ENCODE peak calls at places on chromosomes 6 and 20, in nine cellular contexts. D is AG04449, O is GM13976, L is AG09309, K is tibial artery, V is upper lobe of right lung, C is ovary, U is OCI-LY7, B is B cell. A is an unnamed sample.

GRCh38 chr6:139577124-139577800 is 202.8 kb upstream of the CITED2 start:
- DNase-seq in D (no peak), O (no peak), L (no peak), K (no peak), V (no peak), C (peak), U (no peak), B (no peak), A (no peak)

GRCh38 chr6:121247386-121247785 is 86.9 kb downstream of the TBC1D32 start:
- DNase-seq in D (no peak), O (no peak), L (no peak), K (no peak), V (no peak), C (no peak), U (no peak), B (no peak), A (no peak)

GRCh38 chr6:136764522-136764993 is 27.7 kb downstream of the MAP3K5 start:
- DNase-seq in D (no peak), O (peak), L (no peak), K (no peak), V (no peak), C (no peak), U (peak), B (peak), A (no peak)

GRCh38 chr20:17518339-17519052 is 12.7 kb downstream of the BFSP1 start:
- DNase-seq in D (no peak), O (no peak), L (no peak), K (no peak), V (no peak), C (peak), U (peak), B (no peak), A (no peak)

GRCh38 chr6:51090343-51090742 is 271.7 kb downstream of the TFAP2B start:
- DNase-seq in D (no peak), O (no peak), L (no peak), K (no peak), V (no peak), C (no peak), U (no peak), B (no peak), A (no peak)

GRCh38 chr6:101069191-101069795 is 188.2 kb upstream of the ASCC3 start:
- DNase-seq in D (no peak), O (no peak), L (no peak), K (no peak), V (no peak), C (no peak), U (no peak), B (no peak), A (no peak)

GRCh38 chr6:38027685-38028373 is 208.3 kb downstream of the ZFAND3 start:
- DNase-seq in D (no peak), O (no peak), L (no peak), K (no peak), V (no peak), C (no peak), U (no peak), B (no peak), A (no peak)

GRCh38 chr6:152669894-152670293 is 27.8 kb upstream of the MYCT1 start:
- DNase-seq in D (no peak), O (peak), L (no peak), K (no peak), V (no peak), C (no peak), U (peak), B (no peak), A (no peak)

GRCh38 chr6:42313941-42314570 is 96.4 kb upstream of the MRPS10 start:
- DNase-seq in D (no peak), O (no peak), L (no peak), K (no peak), V (no peak), C (peak), U (no peak), B (no peak), A (no peak)

GRCh38 chr20:10978713-10979112 is 304.9 kb upstream of the JAG1 start:
- DNase-seq in D (no peak), O (no peak), L (no peak), K (no peak), V (no peak), C (no peak), U (no peak), B (no peak), A (peak)

GRCh38 chr6:106159531-106159940 is 73.4 kb downstream of the PRDM1 start:
- DNase-seq in D (peak), O (no peak), L (peak), K (no peak), V (no peak), C (no peak), U (no peak), B (no peak), A (no peak)

GRCh38 chr6:12047304-12047703 is 35.2 kb downstream of the HIVEP1 start:
- DNase-seq in D (no peak), O (peak), L (no peak), K (no peak), V (peak), C (no peak), U (peak), B (no peak), A (no peak)

GRCh38 chr6:167119680-167120556 is 3.0 kb upstream of the CCR6 start:
- DNase-seq in D (no peak), O (no peak), L (no peak), K (no peak), V (no peak), C (no peak), U (peak), B (no peak), A (no peak)

GRCh38 chr6:26331809-26332226 is 33.2 kb upstream of the BTN3A2 start:
- DNase-seq in D (no peak), O (no peak), L (no peak), K (no peak), V (no peak), C (no peak), U (peak), B (no peak), A (no peak)

GRCh38 chr6:81751388-81752083 is 945 bp downstream of the TENT5A start:
- DNase-seq in D (no peak), O (peak), L (no peak), K (peak), V (peak), C (peak), U (no peak), B (peak), A (peak)

GRCh38 chr20:53599378-53599777 is 5.7 kb upstream of the ZNF217 start:
- DNase-seq in D (no peak), O (no peak), L (no peak), K (peak), V (no peak), C (no peak), U (no peak), B (no peak), A (no peak)

GRCh38 chr6:82976179-82976578 is 89.5 kb downstream of the UBE3D start:
- DNase-seq in D (no peak), O (no peak), L (no peak), K (no peak), V (no peak), C (no peak), U (no peak), B (no peak), A (no peak)

GRCh38 chr6:141550471-141550870 is 582.3 kb upstream of the GJE1 start:
- DNase-seq in D (no peak), O (no peak), L (no peak), K (no peak), V (no peak), C (no peak), U (no peak), B (no peak), A (no peak)

GRCh38 chr6:159713984-159714383 is 13.3 kb upstream of the WTAP start:
- DNase-seq in D (no peak), O (no peak), L (no peak), K (no peak), V (no peak), C (no peak), U (no peak), B (no peak), A (no peak)

GRCh38 chr20:1478566-1478965 is 11.9 kb upstream of the NSFL1C start:
- DNase-seq in D (no peak), O (no peak), L (no peak), K (no peak), V (no peak), C (no peak), U (no peak), B (no peak), A (no peak)

GRCh38 chr20:62650551-62651284 is 8.4 kb downstream of the SLCO4A1 start:
- DNase-seq in D (no peak), O (no peak), L (no peak), K (no peak), V (no peak), C (no peak), U (no peak), B (no peak), A (no peak)

GRCh38 chr6:118334634-118335033 is 213.5 kb upstream of the PLN start:
- DNase-seq in D (no peak), O (no peak), L (no peak), K (no peak), V (no peak), C (no peak), U (no peak), B (no peak), A (no peak)

GRCh38 chr20:7981374-7981773 is 38.2 kb downstream of the TMX4 start:
- DNase-seq in D (no peak), O (no peak), L (no peak), K (no peak), V (no peak), C (no peak), U (no peak), B (no peak), A (no peak)

GRCh38 chr6:16694789-16695188 is 66.5 kb downstream of the ATXN1 start:
- DNase-seq in D (no peak), O (peak), L (no peak), K (no peak), V (no peak), C (no peak), U (no peak), B (no peak), A (no peak)

GRCh38 chr6:168055696-168056489 is 23.1 kb downstream of the FRMD1 start:
- DNase-seq in D (no peak), O (no peak), L (no peak), K (no peak), V (no peak), C (no peak), U (no peak), B (no peak), A (no peak)

GRCh38 chr6:29797120-29797519 is 30.5 kb upstream of the HLA-G start:
- DNase-seq in D (no peak), O (no peak), L (peak), K (peak), V (no peak), C (no peak), U (no peak), B (no peak), A (no peak)

GRCh38 chr20:20594171-20594530 is 118.3 kb downstream of the RALGAPA2 start:
- DNase-seq in D (no peak), O (peak), L (no peak), K (no peak), V (no peak), C (no peak), U (peak), B (no peak), A (no peak)

GRCh38 chr20:21516180-21516567 is 2.3 kb upstream of the NKX2-2 start:
- DNase-seq in D (no peak), O (no peak), L (no peak), K (no peak), V (no peak), C (no peak), U (no peak), B (no peak), A (no peak)

GRCh38 chr20:41171736-41172295 is 34.5 kb downstream of the PLCG1 start:
- DNase-seq in D (no peak), O (no peak), L (no peak), K (peak), V (peak), C (no peak), U (no peak), B (no peak), A (no peak)

GRCh38 chr6:157648561-157648960 is 174.5 kb upstream of the SNX9 start:
- DNase-seq in D (no peak), O (no peak), L (no peak), K (peak), V (peak), C (no peak), U (no peak), B (no peak), A (no peak)

GRCh38 chr20:38141154-38141888 is 23.7 kb downstream of the TGM2 start:
- DNase-seq in D (no peak), O (no peak), L (no peak), K (peak), V (peak), C (no peak), U (no peak), B (no peak), A (no peak)

GRCh38 chr20:25356294-25356933 is 34.2 kb downstream of the ABHD12 start:
- DNase-seq in D (no peak), O (no peak), L (no peak), K (no peak), V (no peak), C (no peak), U (no peak), B (no peak), A (no peak)

GRCh38 chr20:21509597-21510331 is 4.1 kb downstream of the NKX2-2 start:
- DNase-seq in D (no peak), O (peak), L (peak), K (no peak), V (no peak), C (no peak), U (no peak), B (peak), A (no peak)

GRCh38 chr6:85429346-85429745 is 20.5 kb upstream of the NT5E start:
- DNase-seq in D (no peak), O (no peak), L (no peak), K (no peak), V (no peak), C (no peak), U (no peak), B (no peak), A (no peak)

GRCh38 chr20:31652917-31653385 is 15.2 kb downstream of the COX4I2 start:
- DNase-seq in D (no peak), O (no peak), L (peak), K (no peak), V (no peak), C (no peak), U (no peak), B (no peak), A (no peak)

GRCh38 chr20:56626367-56627121 is 2.6 kb upstream of the TFAP2C start:
- DNase-seq in D (no peak), O (peak), L (no peak), K (no peak), V (no peak), C (no peak), U (no peak), B (peak), A (peak)
- TF ChIP-seq CTCF in D (peak), O (no peak), L (peak), K (no peak), V (peak), C (no peak), U (peak), B (no peak), A (peak)

GRCh38 chr6:135183532-135184440 is 2.7 kb downstream of the MYB start:
- DNase-seq in D (no peak), O (peak), L (no peak), K (no peak), V (peak), C (no peak), U (peak), B (peak), A (peak)
- TF ChIP-seq CTCF in D (peak), O (peak), L (peak), K (peak), V (peak), C (no peak), U (peak), B (peak), A (peak)

GRCh38 chr20:60334936-60335335 is 376.7 kb downstream of the CDH26 start:
- DNase-seq in D (no peak), O (no peak), L (no peak), K (no peak), V (no peak), C (no peak), U (no peak), B (no peak), A (no peak)

GRCh38 chr20:60341062-60341461 is 382.8 kb downstream of the CDH26 start:
- DNase-seq in D (no peak), O (no peak), L (no peak), K (no peak), V (no peak), C (no peak), U (no peak), B (no peak), A (no peak)

GRCh38 chr20:60338556-60338955 is 380.3 kb downstream of the CDH26 start:
- DNase-seq in D (no peak), O (no peak), L (no peak), K (no peak), V (no peak), C (no peak), U (no peak), B (no peak), A (no peak)

GRCh38 chr20:60345106-60345505 is 386.9 kb downstream of the CDH26 start:
- DNase-seq in D (no peak), O (no peak), L (no peak), K (no peak), V (no peak), C (no peak), U (no peak), B (no peak), A (no peak)

GRCh38 chr20:60340232-60340631 is 382.0 kb downstream of the CDH26 start:
- DNase-seq in D (no peak), O (no peak), L (no peak), K (no peak), V (no peak), C (no peak), U (no peak), B (no peak), A (no peak)
- TF ChIP-seq CTCF in D (no peak), O (no peak), L (no peak), K (no peak), V (no peak), C (no peak), U (peak), B (no peak), A (no peak)

GRCh38 chr20:58676161-58676560 is 16.4 kb upstream of the NPEPL1 start:
- DNase-seq in D (no peak), O (no peak), L (no peak), K (no peak), V (no peak), C (no peak), U (no peak), B (no peak), A (no peak)
- TF ChIP-seq CTCF in D (no peak), O (no peak), L (no peak), K (no peak), V (no peak), C (no peak), U (no peak), B (no peak), A (no peak)